ENCODE peak calls at places on chromosome 19, in nine cellular contexts. J is ACHN; F is SW480; Q is T1000; Z is memory B cell; C is OCI-LY7; K is NCI-H345; I is WTC11; E is stimulated activated CD8-positive, alpha-beta memory T cell treated with anti-CD3 and anti-CD28 coated beads, Interleukin-4, amount 100 ng/mL, for 24 hours. U is an unnamed sample.

GRCh38 chr19:48284891-48285290 is 15.0 kb downstream of the ZNF114 start:
- DNase-seq in E (no peak), Z (no peak), J (no peak), F (no peak), C (no peak), Q (no peak), I (no peak), K (no peak), U (no peak)

GRCh38 chr19:7748171-7748570 is 837 bp upstream of the CD209 start:
- DNase-seq in Q (no peak), Z (no peak), C (no peak), F (no peak), K (no peak), E (no peak), I (no peak), J (no peak), U (no peak)

GRCh38 chr19:46746281-46746965 is at the start of gene STRN4:
- DNase-seq in F (no peak), K (peak; percentile 56), J (peak; percentile 49), Z (no peak), I (peak; percentile 54), E (peak; percentile 43), Q (no peak), C (peak; percentile 79), U (peak; percentile 77)

GRCh38 chr19:13118424-13119193 is 545 bp downstream of the NACC1 start:
- DNase-seq in I (peak; percentile 96), J (peak; percentile 43), K (peak; percentile 7), C (peak; percentile 75), F (peak; percentile 43), E (no peak), Q (no peak), Z (peak; percentile 24), U (peak; percentile 42)

GRCh38 chr19:3509566-3509989 is 3.5 kb downstream of the FZR1 start:
- DNase-seq in Q (no peak), Z (no peak), C (no peak), F (no peak), J (no peak), I (no peak), E (no peak), K (no peak), U (no peak)

GRCh38 chr19:1767464-1767933 is 14.2 kb downstream of the ONECUT3 start:
- DNase-seq in F (no peak), K (no peak), C (peak; percentile 62), I (peak; percentile 79), E (peak; percentile 49), Q (peak; percentile 25), J (peak; percentile 32), Z (peak; percentile 79), U (peak; percentile 19)

GRCh38 chr19:8396563-8397203 is 6.5 kb downstream of the RAB11B start:
- DNase-seq in E (peak; percentile 55), F (peak; percentile 58), C (peak; percentile 61), K (peak; percentile 13), Q (no peak), I (peak; percentile 85), J (peak; percentile 42), Z (peak; percentile 54), U (no peak)

GRCh38 chr19:28889941-28890645 is 322.9 kb downstream of the UQCRFS1 start:
- DNase-seq in Q (no peak), K (no peak), Z (no peak), C (no peak), E (no peak), F (no peak), I (no peak), J (no peak), U (no peak)

GRCh38 chr19:289651-290538 is 1.3 kb downstream of the PLPP2 start:
- DNase-seq in C (no peak), Z (no peak), F (peak; percentile 85), Q (peak; percentile 64), K (peak; percentile 87), J (peak; percentile 57), I (peak; percentile 70), E (no peak), U (no peak)

GRCh38 chr19:10644351-10645007 is 9.7 kb upstream of the ILF3 start:
- DNase-seq in I (peak; percentile 93), E (peak; percentile 85), Q (peak; percentile 59), J (peak; percentile 71), F (peak; percentile 73), K (peak; percentile 73), C (peak; percentile 85), Z (peak; percentile 85), U (peak; percentile 65)

GRCh38 chr19:2986951-2987491 is 9.7 kb downstream of the TLE6 start:
- DNase-seq in I (peak; percentile 61), C (no peak), F (no peak), J (no peak), E (no peak), Q (no peak), K (no peak), Z (no peak), U (peak; percentile 39)

GRCh38 chr19:41871573-41872383 is 5.3 kb upstream of the CD79A start:
- DNase-seq in K (no peak), Z (peak; percentile 45), J (no peak), Q (no peak), E (peak; percentile 41), C (peak; percentile 83), I (no peak), F (no peak), U (no peak)

GRCh38 chr19:54287456-54287855 is 6.5 kb upstream of the LILRB2 start:
- DNase-seq in Z (peak; percentile 4), J (no peak), K (no peak), F (no peak), C (no peak), I (no peak), Q (no peak), E (no peak), U (no peak)

U was measured in NCI-H1105 treated with DMSO at 0.1 percent for 48 hours.